ENCODE peak calls at places on chromosomes 3 and 15, in five cellular contexts. U is left ventricle myocardium inferior, E is IMR-90, W is tibial artery, L is WERI-Rb-1. J is an unnamed sample.

GRCh38 chr3:126463521-126463920 is 12.2 kb downstream of the ZXDC start:
- DNase-seq in U (no peak), E (no peak), W (no peak), L (no peak), J (no peak)

GRCh38 chr15:22778796-22779195 is 7.6 kb upstream of the NIPA1 start:
- DNase-seq in U (no peak), E (no peak), W (no peak), L (no peak), J (no peak)

GRCh38 chr3:137325170-137325569 is 367.4 kb downstream of the IL20RB start:
- DNase-seq in U (no peak), E (no peak), W (no peak), L (no peak), J (no peak)

GRCh38 chr3:112676659-112677234 is 35.8 kb upstream of the CCDC80 start:
- DNase-seq in U (peak), E (peak), W (peak), L (no peak), J (peak)

GRCh38 chr3:111787556-111788463 is 71.3 kb upstream of the PHLDB2 start:
- DNase-seq in U (no peak), E (no peak), W (no peak), L (no peak), J (no peak)

GRCh38 chr3:190577225-190577624 is 63.3 kb downstream of the IL1RAP start:
- DNase-seq in U (no peak), E (no peak), W (no peak), L (no peak), J (no peak)

GRCh38 chr3:196016485-196016884 is 65.4 kb downstream of the TFRC start:
- DNase-seq in U (no peak), E (peak), W (no peak), L (no peak), J (peak)

GRCh38 chr3:58336135-58336882 is 3.6 kb downstream of the PXK start:
- DNase-seq in U (no peak), E (peak), W (no peak), L (no peak), J (peak)

GRCh38 chr3:67662733-67663132 is 8.3 kb upstream of the SUCLG2 start:
- DNase-seq in U (no peak), E (no peak), W (no peak), L (no peak), J (no peak)

GRCh38 chr3:128112406-128112968 is 11.1 kb downstream of the RUVBL1 start:
- DNase-seq in U (no peak), E (peak), W (no peak), L (no peak), J (peak)

GRCh38 chr15:58573270-58573669 is 141.5 kb downstream of the LIPC start:
- DNase-seq in U (no peak), E (no peak), W (no peak), L (no peak), J (no peak)

GRCh38 chr15:64152507-64153387 is 1.2 kb downstream of the SNX22 start:
- DNase-seq in U (no peak), E (no peak), W (no peak), L (no peak), J (no peak)

GRCh38 chr3:185308126-185308754 is 54.4 kb upstream of the EHHADH start:
- DNase-seq in U (no peak), E (peak), W (peak), L (peak), J (peak)

GRCh38 chr15:91456251-91456718 is 356.2 kb downstream of the SV2B start:
- DNase-seq in U (no peak), E (peak), W (no peak), L (no peak), J (peak)

GRCh38 chr3:34053631-34054030 is 255.2 kb downstream of the PDCD6IP start:
- DNase-seq in U (no peak), E (peak), W (no peak), L (no peak), J (no peak)

GRCh38 chr15:85785887-85786777 is 8.6 kb downstream of the KLHL25 start:
- DNase-seq in U (no peak), E (peak), W (no peak), L (peak), J (no peak)

GRCh38 chr3:63673111-63673510 is 20.6 kb downstream of the SNTN start:
- DNase-seq in U (no peak), E (no peak), W (no peak), L (no peak), J (no peak)

GRCh38 chr3:32487781-32488526 is 14.7 kb downstream of the CMTM6 start:
- DNase-seq in U (no peak), E (no peak), W (no peak), L (no peak), J (no peak)

GRCh38 chr15:31367730-31368344 is 41.2 kb downstream of the KLF13 start:
- DNase-seq in U (peak), E (no peak), W (no peak), L (no peak), J (no peak)

GRCh38 chr3:73668366-73668765 is 43.6 kb upstream of the PDZRN3 start:
- DNase-seq in U (no peak), E (no peak), W (no peak), L (no peak), J (no peak)

GRCh38 chr3:20054549-20054987 is 14.3 kb downstream of the KAT2B start:
- DNase-seq in U (no peak), E (peak), W (peak), L (no peak), J (peak)

GRCh38 chr15:65184305-65184943 is 718 bp downstream of the CLPX start:
- DNase-seq in U (peak), E (peak), W (peak), L (peak), J (no peak)

GRCh38 chr3:102474207-102474606 is 39.4 kb downstream of the ZPLD1 start:
- DNase-seq in U (no peak), E (no peak), W (no peak), L (no peak), J (no peak)

GRCh38 chr3:38102073-38102844 is 34.7 kb downstream of the ACAA1 start:
- DNase-seq in U (no peak), E (no peak), W (no peak), L (no peak), J (no peak)

GRCh38 chr15:55588070-55588817 is at the start of gene PYGO1:
- DNase-seq in U (peak), E (peak), W (peak), L (peak), J (peak)

GRCh38 chr3:105195260-105195659 is 171.4 kb upstream of the ALCAM start:
- DNase-seq in U (no peak), E (peak), W (no peak), L (no peak), J (peak)

GRCh38 chr3:72625616-72626337 is 222.5 kb downstream of the SHQ1 start:
- DNase-seq in U (no peak), E (peak), W (no peak), L (no peak), J (no peak)

DNA sequence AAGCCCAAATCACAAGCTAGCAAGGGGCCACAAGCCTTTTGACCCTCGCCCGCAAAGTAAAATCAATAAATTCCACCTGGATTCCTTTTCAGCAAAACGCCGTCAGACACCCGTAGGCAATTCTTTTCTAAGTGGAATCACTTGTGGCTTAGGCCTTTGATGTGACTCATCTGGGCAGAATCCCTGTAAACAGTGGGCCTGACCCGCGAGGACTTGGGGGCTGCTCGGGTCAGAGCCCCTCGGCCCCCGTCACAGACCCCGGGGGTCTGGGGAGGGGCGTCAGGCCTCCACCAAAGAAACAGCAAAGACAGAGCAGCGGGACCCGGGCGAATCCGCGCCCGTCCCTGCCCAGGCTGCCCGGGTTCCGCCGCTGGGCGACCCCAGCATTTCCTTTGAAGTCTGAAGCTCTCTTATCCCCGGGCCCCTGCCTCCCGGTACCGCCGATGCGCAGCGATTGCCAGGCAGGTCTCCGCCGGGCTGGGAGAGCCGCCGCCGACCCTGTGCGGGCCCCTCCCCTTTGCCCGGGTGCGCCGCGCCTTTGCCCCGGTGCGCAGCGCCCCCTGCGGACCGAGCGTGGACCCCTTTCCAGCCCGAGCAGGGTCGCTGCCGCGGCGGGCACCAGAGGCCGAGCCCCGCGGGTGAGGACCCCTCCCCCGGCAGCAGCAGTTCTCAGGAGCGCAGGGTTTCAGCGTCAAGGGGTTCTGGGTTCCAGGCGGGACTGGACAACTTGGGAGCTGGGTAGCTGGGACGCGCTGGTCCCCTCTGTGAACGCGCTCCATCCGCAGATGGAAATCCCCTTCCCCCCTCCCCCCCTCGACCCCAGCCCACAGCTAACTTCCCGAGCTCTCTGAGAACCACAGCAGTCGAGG is 178.3 kb downstream of the UACA start:
- DNase-seq in U (no peak), E (peak), W (no peak), L (peak), J (no peak)
- TF ChIP-seq CTCF in U (peak), E (peak), W (peak), L (peak), J (peak)

GRCh38 chr3:106431698-106432097 is 562.9 kb upstream of the CBLB start:
- DNase-seq in U (no peak), E (peak), W (no peak), L (no peak), J (no peak)
- H3K4me3 ChIP-seq in U (no peak), E (no peak), W (no peak), L (no peak), J (no peak)

GRCh38 chr3:167406876-167407492 is 26.9 kb upstream of the ZBBX start:
- DNase-seq in U (no peak), E (peak), W (peak), L (peak), J (peak)
- TF ChIP-seq CTCF in U (peak), E (peak), W (no peak), L (peak), J (peak)

GRCh38 chr15:101724675-101725005 is 367 bp upstream of the TARS3 start:
- DNase-seq in U (no peak), E (no peak), W (no peak), L (no peak), J (no peak)
- H3K4me3 ChIP-seq in U (peak), E (peak), W (peak), L (no peak), J (peak)

GRCh38 chr3:81451611-81452010 is 309.8 kb downstream of the GBE1 start:
- DNase-seq in U (no peak), E (no peak), W (no peak), L (no peak), J (peak)
- TF ChIP-seq CTCF in U (no peak), E (no peak), W (no peak), L (no peak), J (no peak)

GRCh38 chr15:79092382-79092781 is 1.8 kb upstream of the RASGRF1 start:
- DNase-seq in U (no peak), E (no peak), W (no peak), L (no peak), J (no peak)

GRCh38 chr15:79089331-79089889 is 1.2 kb downstream of the RASGRF1 start:
- DNase-seq in U (no peak), E (no peak), W (no peak), L (peak), J (no peak)

GRCh38 chr15:79089890-79090486 is 592 bp downstream of the RASGRF1 start:
- DNase-seq in U (no peak), E (no peak), W (no peak), L (no peak), J (no peak)

GRCh38 chr15:79091204-79091867 is 756 bp upstream of the RASGRF1 start:
- DNase-seq in U (no peak), E (peak), W (no peak), L (peak), J (no peak)

GRCh38 chr15:79090487-79091203 is at the start of gene RASGRF1:
- DNase-seq in U (no peak), E (no peak), W (no peak), L (peak), J (no peak)
- H3K4me3 ChIP-seq in U (peak), E (no peak), W (no peak), L (peak), J (no peak)

GRCh38 chr15:29309139-29309538 is 39.5 kb upstream of the NSMCE3 start:
- DNase-seq in U (no peak), E (no peak), W (no peak), L (no peak), J (no peak)
- TF ChIP-seq CTCF in U (no peak), E (no peak), W (no peak), L (no peak), J (no peak)

GRCh38 chr3:11581237-11582122 is 62.2 kb downstream of the VGLL4 start:
- DNase-seq in U (no peak), E (no peak), W (no peak), L (no peak), J (no peak)
- H3K4me3 ChIP-seq in U (peak), E (peak), W (peak), L (no peak), J (peak)